ENCODE peak calls at places on chromosomes 4 and X, in four cellular contexts. One of them, this sample, is unnamed.

GRCh38 chrX:68045008-68045577 is 388.2 kb downstream of the OPHN1 start:
- DNase-seq in WTC11: no peak
- DNase-seq in GM04503: no peak
- DNase-seq in RCC 7860: no peak
- DNase-seq in this sample: no peak

GRCh38 chr4:6079965-6080364 is 61.7 kb upstream of the C4orf50 start:
- DNase-seq in WTC11: no peak
- DNase-seq in RCC 7860: no peak
- DNase-seq in GM04503: no peak
- DNase-seq in this sample: peak

GRCh38 chr4:116016201-116016600 is 902.8 kb upstream of the NDST4 start:
- DNase-seq in GM04503: no peak
- DNase-seq in WTC11: no peak
- DNase-seq in RCC 7860: peak
- DNase-seq in this sample: peak

GRCh38 chr4:135508006-135508714 is 1306.6 kb upstream of the PABPC4L start:
- DNase-seq in WTC11: no peak
- DNase-seq in RCC 7860: peak
- DNase-seq in GM04503: no peak
- DNase-seq in this sample: no peak

GRCh38 chrX:39140581-39140980 is 339.3 kb downstream of the MID1IP1 start:
- DNase-seq in GM04503: no peak
- DNase-seq in RCC 7860: no peak
- DNase-seq in WTC11: no peak
- DNase-seq in this sample: no peak

GRCh38 chr4:102363033-102363432 is 17.8 kb upstream of the SLC39A8 start:
- DNase-seq in GM04503: no peak
- DNase-seq in WTC11: no peak
- DNase-seq in RCC 7860: no peak
- DNase-seq in this sample: no peak

GRCh38 chr4:6027392-6027791 is 9.2 kb upstream of the C4orf50 start:
- DNase-seq in WTC11: no peak
- DNase-seq in GM04503: no peak
- DNase-seq in RCC 7860: no peak
- DNase-seq in this sample: no peak

GRCh38 chrX:155747520-155747919 is 133.6 kb upstream of the VAMP7 start:
- DNase-seq in RCC 7860: no peak
- DNase-seq in WTC11: no peak
- DNase-seq in GM04503: no peak
- DNase-seq in this sample: no peak

GRCh38 chr4:36348403-36348938 is 67.1 kb downstream of the DTHD1 start:
- DNase-seq in GM04503: no peak
- DNase-seq in WTC11: no peak
- DNase-seq in RCC 7860: no peak
- DNase-seq in this sample: no peak

GRCh38 chr4:174521800-174522182 is 497 bp downstream of the HPGD start:
- DNase-seq in GM04503: no peak
- DNase-seq in WTC11: peak
- DNase-seq in RCC 7860: no peak
- DNase-seq in this sample: peak

GRCh38 chr4:131430302-131430701 is 1718.8 kb upstream of the PCDH10 start:
- DNase-seq in RCC 7860: no peak
- DNase-seq in GM04503: no peak
- DNase-seq in WTC11: no peak
- DNase-seq in this sample: no peak

GRCh38 chr4:105624530-105624929 is 72.1 kb downstream of the ARHGEF38 start:
- DNase-seq in GM04503: peak
- DNase-seq in WTC11: no peak
- DNase-seq in RCC 7860: no peak
- DNase-seq in this sample: no peak